ENCODE peak calls at places on chromosomes 1 and 21, in nine cellular contexts. One of them, this sample, is unnamed.

GRCh38 chr1:5999711-6000443 is 7.7 kb upstream of the NPHP4 start:
- DNase-seq in body of pancreas: no peak
- DNase-seq in thoracic aorta: no peak
- DNase-seq in left ventricle myocardium inferior: peak; percentile 22
- DNase-seq in CD8-positive, alpha-beta T cell: no peak
- DNase-seq in thyroid gland: no peak
- DNase-seq in bronchial epithelial cell: no peak
- DNase-seq in astrocyte: no peak
- DNase-seq in heart right ventricle: no peak
- DNase-seq in this sample: no peak

GRCh38 chr1:31666290-31666963 is 21.8 kb upstream of the PEF1 start:
- DNase-seq in bronchial epithelial cell: peak; percentile 75
- DNase-seq in CD8-positive, alpha-beta T cell: no peak
- DNase-seq in heart right ventricle: no peak
- DNase-seq in thyroid gland: peak; percentile 82
- DNase-seq in astrocyte: peak; percentile 41
- DNase-seq in body of pancreas: no peak
- DNase-seq in thoracic aorta: no peak
- DNase-seq in left ventricle myocardium inferior: no peak
- DNase-seq in this sample: peak; percentile 24

GRCh38 chr1:162930532-162931438 is 69.8 kb upstream of the CCDC190 start:
- DNase-seq in heart right ventricle: no peak
- DNase-seq in thoracic aorta: no peak
- DNase-seq in CD8-positive, alpha-beta T cell: no peak
- DNase-seq in thyroid gland: no peak
- DNase-seq in bronchial epithelial cell: no peak
- DNase-seq in astrocyte: no peak
- DNase-seq in body of pancreas: no peak
- DNase-seq in left ventricle myocardium inferior: no peak
- DNase-seq in this sample: no peak

GRCh38 chr1:89563957-89564604 is 39.5 kb downstream of the LRRC8B start:
- DNase-seq in thoracic aorta: no peak
- DNase-seq in body of pancreas: no peak
- DNase-seq in thyroid gland: no peak
- DNase-seq in astrocyte: no peak
- DNase-seq in CD8-positive, alpha-beta T cell: no peak
- DNase-seq in heart right ventricle: no peak
- DNase-seq in bronchial epithelial cell: no peak
- DNase-seq in left ventricle myocardium inferior: no peak
- DNase-seq in this sample: no peak

GRCh38 chr1:62304515-62304914 is 14.7 kb downstream of the KANK4 start:
- DNase-seq in CD8-positive, alpha-beta T cell: no peak
- DNase-seq in body of pancreas: no peak
- DNase-seq in thoracic aorta: no peak
- DNase-seq in bronchial epithelial cell: no peak
- DNase-seq in astrocyte: no peak
- DNase-seq in thyroid gland: no peak
- DNase-seq in heart right ventricle: no peak
- DNase-seq in left ventricle myocardium inferior: no peak
- DNase-seq in this sample: no peak

GRCh38 chr1:2044510-2045319 is 5.5 kb upstream of the PRKCZ start:
- DNase-seq in body of pancreas: peak; percentile 75
- DNase-seq in astrocyte: no peak
- DNase-seq in thoracic aorta: no peak
- DNase-seq in CD8-positive, alpha-beta T cell: peak; percentile 76
- DNase-seq in left ventricle myocardium inferior: peak; percentile 72
- DNase-seq in thyroid gland: peak; percentile 66
- DNase-seq in heart right ventricle: peak; percentile 79
- DNase-seq in bronchial epithelial cell: peak; percentile 12
- DNase-seq in this sample: peak; percentile 39

GRCh38 chr1:29094433-29094832 is 29.3 kb downstream of the TMEM200B start:
- DNase-seq in CD8-positive, alpha-beta T cell: no peak
- DNase-seq in bronchial epithelial cell: peak; percentile 57
- DNase-seq in thyroid gland: no peak
- DNase-seq in body of pancreas: no peak
- DNase-seq in left ventricle myocardium inferior: no peak
- DNase-seq in astrocyte: no peak
- DNase-seq in thoracic aorta: no peak
- DNase-seq in heart right ventricle: no peak
- DNase-seq in this sample: no peak

GRCh38 chr1:26556041-26556440 is 26.5 kb downstream of the RPS6KA1 start:
- DNase-seq in left ventricle myocardium inferior: no peak
- DNase-seq in heart right ventricle: no peak
- DNase-seq in astrocyte: no peak
- DNase-seq in thoracic aorta: no peak
- DNase-seq in bronchial epithelial cell: no peak
- DNase-seq in CD8-positive, alpha-beta T cell: no peak
- DNase-seq in thyroid gland: no peak
- DNase-seq in body of pancreas: no peak
- DNase-seq in this sample: no peak

GRCh38 chr1:26475989-26476388 is 3.7 kb downstream of the HMGN2 start:
- DNase-seq in body of pancreas: no peak
- DNase-seq in CD8-positive, alpha-beta T cell: no peak
- DNase-seq in thoracic aorta: no peak
- DNase-seq in heart right ventricle: no peak
- DNase-seq in astrocyte: no peak
- DNase-seq in thyroid gland: no peak
- DNase-seq in left ventricle myocardium inferior: no peak
- DNase-seq in bronchial epithelial cell: no peak
- DNase-seq in this sample: no peak

GRCh38 chr1:63366915-63367217 is 561 bp upstream of the ALG6 start:
- DNase-seq in thoracic aorta: no peak
- DNase-seq in body of pancreas: no peak
- DNase-seq in left ventricle myocardium inferior: no peak
- DNase-seq in CD8-positive, alpha-beta T cell: no peak
- DNase-seq in bronchial epithelial cell: no peak
- DNase-seq in heart right ventricle: no peak
- DNase-seq in thyroid gland: no peak
- DNase-seq in astrocyte: no peak
- DNase-seq in this sample: no peak

GRCh38 chr1:183881387-183882084 is 76.6 kb downstream of the RGL1 start:
- DNase-seq in heart right ventricle: peak; percentile 46
- DNase-seq in CD8-positive, alpha-beta T cell: no peak
- DNase-seq in thoracic aorta: no peak
- DNase-seq in body of pancreas: peak; percentile 61
- DNase-seq in thyroid gland: peak; percentile 84
- DNase-seq in bronchial epithelial cell: peak; percentile 84
- DNase-seq in astrocyte: peak; percentile 85
- DNase-seq in left ventricle myocardium inferior: peak; percentile 52
- DNase-seq in this sample: peak; percentile 98

GRCh38 chr1:203597386-203598040 is 29.1 kb upstream of the ATP2B4 start:
- DNase-seq in thyroid gland: no peak
- DNase-seq in left ventricle myocardium inferior: peak; percentile 34
- DNase-seq in astrocyte: no peak
- DNase-seq in body of pancreas: no peak
- DNase-seq in CD8-positive, alpha-beta T cell: no peak
- DNase-seq in heart right ventricle: peak; percentile 37
- DNase-seq in bronchial epithelial cell: no peak
- DNase-seq in thoracic aorta: no peak
- DNase-seq in this sample: no peak

GRCh38 chr1:180927841-180928240 is 15.1 kb downstream of the KIAA1614 start:
- DNase-seq in CD8-positive, alpha-beta T cell: no peak
- DNase-seq in astrocyte: no peak
- DNase-seq in thyroid gland: peak; percentile 55
- DNase-seq in bronchial epithelial cell: no peak
- DNase-seq in thoracic aorta: no peak
- DNase-seq in heart right ventricle: no peak
- DNase-seq in left ventricle myocardium inferior: no peak
- DNase-seq in body of pancreas: no peak
- DNase-seq in this sample: peak; percentile 7

GRCh38 chr1:155970531-155971167 is 7.7 kb downstream of the ARHGEF2 start:
- DNase-seq in body of pancreas: no peak
- DNase-seq in left ventricle myocardium inferior: peak; percentile 66
- DNase-seq in CD8-positive, alpha-beta T cell: no peak
- DNase-seq in bronchial epithelial cell: no peak
- DNase-seq in astrocyte: peak; percentile 70
- DNase-seq in heart right ventricle: peak; percentile 71
- DNase-seq in thyroid gland: no peak
- DNase-seq in thoracic aorta: peak; percentile 68
- DNase-seq in this sample: peak; percentile 69
- TF ChIP-seq CTCF in body of pancreas: no peak
- TF ChIP-seq CTCF in left ventricle myocardium inferior: no peak
- TF ChIP-seq CTCF in CD8-positive, alpha-beta T cell: no peak
- TF ChIP-seq CTCF in bronchial epithelial cell: no peak
- TF ChIP-seq CTCF in astrocyte: no peak
- TF ChIP-seq CTCF in heart right ventricle: no peak
- TF ChIP-seq CTCF in thyroid gland: no peak
- TF ChIP-seq CTCF in thoracic aorta: no peak
- TF ChIP-seq CTCF in this sample: no peak

GRCh38 chr21:37758997-37759396 is 157.3 kb downstream of the KCNJ6 start:
- DNase-seq in heart right ventricle: no peak
- DNase-seq in body of pancreas: peak; percentile 19
- DNase-seq in bronchial epithelial cell: peak; percentile 16
- DNase-seq in left ventricle myocardium inferior: no peak
- DNase-seq in thyroid gland: peak; percentile 8
- DNase-seq in thoracic aorta: no peak
- DNase-seq in CD8-positive, alpha-beta T cell: no peak
- DNase-seq in astrocyte: peak; percentile 34
- DNase-seq in this sample: peak; percentile 45
- H3K4me3 ChIP-seq in heart right ventricle: no peak overlapping the region
- H3K4me3 ChIP-seq in body of pancreas: no peak overlapping the region
- H3K4me3 ChIP-seq in bronchial epithelial cell: no peak overlapping the region
- H3K4me3 ChIP-seq in left ventricle myocardium inferior: no peak overlapping the region
- H3K4me3 ChIP-seq in thyroid gland: no peak overlapping the region
- H3K4me3 ChIP-seq in thoracic aorta: no peak overlapping the region
- H3K4me3 ChIP-seq in CD8-positive, alpha-beta T cell: no peak overlapping the region
- H3K4me3 ChIP-seq in astrocyte: no peak overlapping the region
- H3K4me3 ChIP-seq in this sample: no peak overlapping the region

GRCh38 chr1:34162852-34163766 is 1.9 kb downstream of the CSMD2 start:
- DNase-seq in left ventricle myocardium inferior: peak; percentile 59
- DNase-seq in astrocyte: peak; percentile 95
- DNase-seq in bronchial epithelial cell: peak; percentile 71
- DNase-seq in thoracic aorta: peak; percentile 48
- DNase-seq in body of pancreas: peak; percentile 75
- DNase-seq in thyroid gland: peak; percentile 52
- DNase-seq in heart right ventricle: peak; percentile 50
- DNase-seq in CD8-positive, alpha-beta T cell: no peak
- DNase-seq in this sample: peak; percentile 53
- TF ChIP-seq CTCF in left ventricle myocardium inferior: peak; percentile 60
- TF ChIP-seq CTCF in astrocyte: peak; percentile 69
- TF ChIP-seq CTCF in bronchial epithelial cell: peak; percentile 81
- TF ChIP-seq CTCF in thoracic aorta: peak; percentile 70
- TF ChIP-seq CTCF in body of pancreas: peak; percentile 46
- TF ChIP-seq CTCF in thyroid gland: no peak
- TF ChIP-seq CTCF in heart right ventricle: peak; percentile 62
- TF ChIP-seq CTCF in CD8-positive, alpha-beta T cell: no peak
- TF ChIP-seq CTCF in this sample: peak; percentile 39

DNA sequence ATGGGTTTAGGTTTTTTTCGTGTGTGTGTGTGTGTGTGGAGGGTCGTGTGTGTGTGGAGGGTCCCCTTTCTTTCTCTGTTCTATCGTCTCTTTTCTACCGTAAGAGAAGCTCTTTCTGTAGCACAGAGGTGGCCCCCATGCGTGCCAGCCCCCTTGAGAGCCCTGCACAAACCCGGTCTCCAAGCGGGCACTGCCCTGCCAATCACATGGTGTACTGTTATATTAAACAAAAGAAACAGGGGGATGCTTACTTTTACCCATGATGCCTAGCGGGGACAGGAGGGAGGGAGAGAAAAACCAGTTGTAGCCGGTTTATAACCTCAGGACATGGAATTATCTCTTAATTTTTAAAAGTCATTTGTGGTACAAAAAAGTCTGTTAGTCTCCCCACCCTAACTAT is 41.0 kb downstream of the GATAD2B start:
- DNase-seq in CD8-positive, alpha-beta T cell: no peak
- DNase-seq in thoracic aorta: no peak
- DNase-seq in thyroid gland: peak; percentile 8
- DNase-seq in bronchial epithelial cell: no peak
- DNase-seq in heart right ventricle: no peak
- DNase-seq in body of pancreas: no peak
- DNase-seq in left ventricle myocardium inferior: no peak
- DNase-seq in astrocyte: peak; percentile 35
- DNase-seq in this sample: peak; percentile 50
- H3K4me3 ChIP-seq in CD8-positive, alpha-beta T cell: no peak overlapping the region
- H3K4me3 ChIP-seq in thoracic aorta: peak overlapping the region; percentile 48
- H3K4me3 ChIP-seq in thyroid gland: no peak overlapping the region
- H3K4me3 ChIP-seq in bronchial epithelial cell: no peak overlapping the region
- H3K4me3 ChIP-seq in heart right ventricle: peak overlapping the region; percentile 29
- H3K4me3 ChIP-seq in body of pancreas: no peak overlapping the region
- H3K4me3 ChIP-seq in left ventricle myocardium inferior: peak overlapping the region; percentile 41
- H3K4me3 ChIP-seq in astrocyte: peak overlapping the region; percentile 41
- H3K4me3 ChIP-seq in this sample: peak overlapping the region; percentile 47

GRCh38 chr1:153190373-153190772 is 12.9 kb upstream of the LELP1 start:
- DNase-seq in CD8-positive, alpha-beta T cell: no peak
- DNase-seq in left ventricle myocardium inferior: no peak
- DNase-seq in astrocyte: no peak
- DNase-seq in bronchial epithelial cell: peak; percentile 48
- DNase-seq in heart right ventricle: no peak
- DNase-seq in thoracic aorta: no peak
- DNase-seq in body of pancreas: peak; percentile 27
- DNase-seq in thyroid gland: no peak
- DNase-seq in this sample: no peak
- TF ChIP-seq CTCF in CD8-positive, alpha-beta T cell: no peak
- TF ChIP-seq CTCF in left ventricle myocardium inferior: no peak
- TF ChIP-seq CTCF in astrocyte: no peak
- TF ChIP-seq CTCF in bronchial epithelial cell: peak; percentile 71
- TF ChIP-seq CTCF in heart right ventricle: no peak
- TF ChIP-seq CTCF in thoracic aorta: no peak
- TF ChIP-seq CTCF in body of pancreas: peak; percentile 45
- TF ChIP-seq CTCF in thyroid gland: no peak
- TF ChIP-seq CTCF in this sample: peak; percentile 5

GRCh38 chr1:50415235-50416149 is 7.8 kb downstream of the DMRTA2 start:
- DNase-seq in thoracic aorta: no peak
- DNase-seq in thyroid gland: no peak
- DNase-seq in body of pancreas: no peak
- DNase-seq in CD8-positive, alpha-beta T cell: no peak
- DNase-seq in astrocyte: no peak
- DNase-seq in left ventricle myocardium inferior: no peak
- DNase-seq in bronchial epithelial cell: no peak
- DNase-seq in heart right ventricle: no peak
- DNase-seq in this sample: no peak
- H3K4me3 ChIP-seq in thoracic aorta: no peak overlapping the region
- H3K4me3 ChIP-seq in thyroid gland: no peak overlapping the region
- H3K4me3 ChIP-seq in body of pancreas: no peak overlapping the region
- H3K4me3 ChIP-seq in CD8-positive, alpha-beta T cell: no peak overlapping the region
- H3K4me3 ChIP-seq in astrocyte: no peak overlapping the region
- H3K4me3 ChIP-seq in left ventricle myocardium inferior: no peak overlapping the region
- H3K4me3 ChIP-seq in bronchial epithelial cell: no peak overlapping the region
- H3K4me3 ChIP-seq in heart right ventricle: no peak overlapping the region
- H3K4me3 ChIP-seq in this sample: no peak overlapping the region

GRCh38 chr1:23825076-23825761 is at the start of gene HMGCL:
- DNase-seq in thoracic aorta: peak; percentile 70
- DNase-seq in bronchial epithelial cell: peak; percentile 74
- DNase-seq in CD8-positive, alpha-beta T cell: peak; percentile 89
- DNase-seq in body of pancreas: peak; percentile 88
- DNase-seq in astrocyte: peak; percentile 72
- DNase-seq in left ventricle myocardium inferior: peak; percentile 92
- DNase-seq in heart right ventricle: peak; percentile 90
- DNase-seq in thyroid gland: peak; percentile 95
- DNase-seq in this sample: peak; percentile 90
- TF ChIP-seq CTCF in thoracic aorta: no peak
- TF ChIP-seq CTCF in bronchial epithelial cell: no peak
- TF ChIP-seq CTCF in CD8-positive, alpha-beta T cell: no peak
- TF ChIP-seq CTCF in body of pancreas: no peak
- TF ChIP-seq CTCF in astrocyte: no peak
- TF ChIP-seq CTCF in left ventricle myocardium inferior: no peak
- TF ChIP-seq CTCF in heart right ventricle: no peak
- TF ChIP-seq CTCF in thyroid gland: no peak
- TF ChIP-seq CTCF in this sample: no peak